ENCODE peak calls at places on chromosomes 12 and 14, in four cellular contexts. One of them, this sample, is unnamed.
A peak's percentile ranks its signal among the peaks of the same experiment; 100 is the strongest.

GRCh38 chr12:65769880-65770279 is 54.4 kb upstream of the HMGA2 start:
- DNase-seq in endothelial cell of umbilical vein: no peak
- DNase-seq in HCT116: no peak
- DNase-seq in H1: no peak
- DNase-seq in this sample: no peak

GRCh38 chr14:52360831-52361230 is 46.7 kb downstream of the PTGER2 start:
- DNase-seq in HCT116: no peak
- DNase-seq in endothelial cell of umbilical vein: no peak
- DNase-seq in H1: no peak
- DNase-seq in this sample: peak; percentile 2

GRCh38 chr14:104818714-104819161 is 17.8 kb downstream of the ZBTB42 start:
- DNase-seq in HCT116: no peak
- DNase-seq in H1: no peak
- DNase-seq in endothelial cell of umbilical vein: no peak
- DNase-seq in this sample: no peak

GRCh38 chr14:101635238-101636080 is 74.2 kb downstream of the DIO3 start:
- DNase-seq in H1: no peak
- DNase-seq in HCT116: no peak
- DNase-seq in endothelial cell of umbilical vein: no peak
- DNase-seq in this sample: no peak

GRCh38 chr14:24965934-24966593 is 83.9 kb downstream of the STXBP6 start:
- DNase-seq in endothelial cell of umbilical vein: peak; percentile 29
- DNase-seq in H1: no peak
- DNase-seq in HCT116: no peak
- DNase-seq in this sample: peak; percentile 34

GRCh38 chr12:74620932-74621331 is 83.3 kb downstream of the ATXN7L3B start:
- DNase-seq in H1: no peak
- DNase-seq in HCT116: no peak
- DNase-seq in endothelial cell of umbilical vein: no peak
- DNase-seq in this sample: no peak

GRCh38 chr12:132837693-132838463 is 9.2 kb upstream of the GOLGA3 start:
- DNase-seq in HCT116: no peak
- DNase-seq in endothelial cell of umbilical vein: no peak
- DNase-seq in H1: no peak
- DNase-seq in this sample: no peak

GRCh38 chr14:95140060-95140858 is 17.1 kb downstream of the DICER1 start:
- DNase-seq in HCT116: no peak
- DNase-seq in endothelial cell of umbilical vein: no peak
- DNase-seq in H1: no peak
- DNase-seq in this sample: no peak

GRCh38 chr12:118307069-118307954 is 65.4 kb downstream of the TAOK3 start:
- DNase-seq in H1: no peak
- DNase-seq in endothelial cell of umbilical vein: peak; percentile 63
- DNase-seq in HCT116: no peak
- DNase-seq in this sample: no peak

GRCh38 chr14:21287166-21287565 is 7.3 kb downstream of the RPGRIP1 start:
- DNase-seq in endothelial cell of umbilical vein: no peak
- DNase-seq in H1: no peak
- DNase-seq in HCT116: no peak
- DNase-seq in this sample: no peak

GRCh38 chr12:14893471-14894250 is 8.0 kb upstream of the MGP start:
- DNase-seq in HCT116: no peak
- DNase-seq in endothelial cell of umbilical vein: peak; percentile 75
- DNase-seq in H1: no peak
- DNase-seq in this sample: no peak

GRCh38 chr12:79155703-79156102 is 291.1 kb downstream of the SYT1 start:
- DNase-seq in H1: no peak
- DNase-seq in HCT116: no peak
- DNase-seq in endothelial cell of umbilical vein: no peak
- DNase-seq in this sample: no peak

GRCh38 chr14:105089746-105090492 is 24.7 kb upstream of the GPR132 start:
- DNase-seq in H1: no peak
- DNase-seq in HCT116: no peak
- DNase-seq in endothelial cell of umbilical vein: no peak
- DNase-seq in this sample: no peak

GRCh38 chr14:100078997-100079561 is 13.9 kb downstream of the EVL start:
- DNase-seq in endothelial cell of umbilical vein: peak; percentile 9
- DNase-seq in H1: peak; percentile 71
- DNase-seq in HCT116: no peak
- DNase-seq in this sample: peak; percentile 42

GRCh38 chr14:81990312-81990761 is 456.7 kb upstream of the SEL1L start:
- DNase-seq in endothelial cell of umbilical vein: peak; percentile 46
- DNase-seq in HCT116: peak; percentile 18
- DNase-seq in H1: peak; percentile 75
- DNase-seq in this sample: peak; percentile 63

GRCh38 chr14:54447231-54447692 is 6.1 kb upstream of the CNIH1 start:
- DNase-seq in HCT116: no peak
- DNase-seq in H1: no peak
- DNase-seq in endothelial cell of umbilical vein: no peak
- DNase-seq in this sample: no peak

GRCh38 chr12:113418213-113418879 is 3.8 kb upstream of the SDSL start:
- DNase-seq in HCT116: no peak
- DNase-seq in endothelial cell of umbilical vein: no peak
- DNase-seq in H1: no peak
- DNase-seq in this sample: no peak

GRCh38 chr14:24428628-24429394 is 657 bp downstream of the CBLN3 start:
- DNase-seq in HCT116: no peak
- DNase-seq in H1: no peak
- DNase-seq in endothelial cell of umbilical vein: no peak
- DNase-seq in this sample: no peak

GRCh38 chr14:49489341-49489740 is 96.8 kb downstream of the RPS29 start:
- DNase-seq in HCT116: no peak
- DNase-seq in endothelial cell of umbilical vein: no peak
- DNase-seq in H1: no peak
- DNase-seq in this sample: no peak

GRCh38 chr12:50387487-50387886 is 8.9 kb downstream of the FAM186A start:
- DNase-seq in H1: peak; percentile 43
- DNase-seq in endothelial cell of umbilical vein: no peak
- DNase-seq in HCT116: no peak
- DNase-seq in this sample: no peak

GRCh38 chr12:89251326-89252237 is 100.7 kb downstream of the DUSP6 start:
- DNase-seq in H1: no peak
- DNase-seq in endothelial cell of umbilical vein: no peak
- DNase-seq in HCT116: no peak
- DNase-seq in this sample: no peak

GRCh38 chr12:67357726-67358125 is 88.6 kb downstream of the CAND1 start:
- DNase-seq in endothelial cell of umbilical vein: no peak
- DNase-seq in HCT116: no peak
- DNase-seq in H1: no peak
- DNase-seq in this sample: no peak

GRCh38 chr14:46571970-46572369 is 79.6 kb downstream of the RPL10L start:
- DNase-seq in H1: no peak
- DNase-seq in HCT116: no peak
- DNase-seq in endothelial cell of umbilical vein: peak; percentile 59
- DNase-seq in this sample: no peak

GRCh38 chr12:69298947-69299346 is 49.2 kb upstream of the LYZ start:
- DNase-seq in endothelial cell of umbilical vein: no peak
- DNase-seq in HCT116: no peak
- DNase-seq in H1: no peak
- DNase-seq in this sample: no peak

GRCh38 chr12:124233041-124233836 is 61.7 kb upstream of the RFLNA start:
- DNase-seq in HCT116: no peak
- DNase-seq in endothelial cell of umbilical vein: peak; percentile 82
- DNase-seq in H1: no peak
- DNase-seq in this sample: no peak

GRCh38 chr12:93089805-93090569 is 160.9 kb upstream of the EEA1 start:
- DNase-seq in HCT116: peak; percentile 89
- DNase-seq in endothelial cell of umbilical vein: peak; percentile 92
- DNase-seq in H1: no peak
- DNase-seq in this sample: no peak

GRCh38 chr12:123973552-123974341 is 732 bp downstream of the ZNF664 start:
- DNase-seq in H1: peak; percentile 62
- DNase-seq in endothelial cell of umbilical vein: peak; percentile 44
- DNase-seq in HCT116: no peak
- DNase-seq in this sample: peak; percentile 73

GRCh38 chr12:29650371-29650770 is 133.4 kb downstream of the TMTC1 start:
- DNase-seq in endothelial cell of umbilical vein: no peak
- DNase-seq in H1: no peak
- DNase-seq in HCT116: no peak
- DNase-seq in this sample: no peak

GRCh38 chr14:89807905-89808304 is 146.6 kb downstream of the EFCAB11 start:
- DNase-seq in HCT116: no peak
- DNase-seq in endothelial cell of umbilical vein: no peak
- DNase-seq in H1: no peak
- DNase-seq in this sample: no peak

GRCh38 chr14:58637391-58638230 is at the start of gene DACT1:
- DNase-seq in endothelial cell of umbilical vein: peak; percentile 67
- DNase-seq in HCT116: no peak
- DNase-seq in H1: peak; percentile 78
- DNase-seq in this sample: peak; percentile 90

GRCh38 chr14:68924392-68925158 is 54.5 kb downstream of the ACTN1 start:
- DNase-seq in HCT116: no peak
- DNase-seq in H1: no peak
- DNase-seq in endothelial cell of umbilical vein: no peak
- DNase-seq in this sample: peak; percentile 58

GRCh38 chr14:74940956-74941565 is 14.3 kb downstream of the PGF start:
- DNase-seq in HCT116: no peak
- DNase-seq in endothelial cell of umbilical vein: no peak
- DNase-seq in H1: no peak
- DNase-seq in this sample: no peak
- H3K9ac ChIP-seq in HCT116: no peak overlapping the region
- H3K9ac ChIP-seq in endothelial cell of umbilical vein: no peak overlapping the region
- H3K9ac ChIP-seq in H1: no peak overlapping the region
- H3K9ac ChIP-seq in this sample: no peak overlapping the region

DNA sequence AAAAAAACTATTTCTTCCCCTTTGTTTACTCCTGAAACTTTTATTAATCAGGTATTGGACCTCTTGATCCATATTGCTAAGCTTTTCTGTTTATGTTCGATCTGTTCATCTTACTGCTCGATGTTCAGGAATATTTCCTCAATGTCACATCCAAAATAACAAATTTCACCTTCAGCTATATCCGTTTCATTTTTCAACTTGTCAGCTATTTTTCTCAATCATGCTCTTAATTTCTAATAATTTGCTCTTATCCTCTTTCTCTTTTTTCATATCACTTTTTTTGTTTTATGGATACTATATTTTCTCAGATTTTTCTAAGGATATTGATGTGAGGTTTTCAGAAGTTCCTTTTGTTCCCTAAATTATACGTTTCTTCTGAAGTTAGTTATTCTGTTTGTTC is 29.8 kb downstream of the SLC38A4 start:
- DNase-seq in endothelial cell of umbilical vein: no peak
- DNase-seq in HCT116: no peak
- DNase-seq in H1: no peak
- DNase-seq in this sample: no peak
- H3K4me3 ChIP-seq in endothelial cell of umbilical vein: no peak overlapping the region
- H3K4me3 ChIP-seq in HCT116: no peak overlapping the region
- H3K4me3 ChIP-seq in H1: no peak overlapping the region
- H3K4me3 ChIP-seq in this sample: no peak overlapping the region

GRCh38 chr14:29738056-29738455 is 189.6 kb downstream of the PRKD1 start:
- DNase-seq in HCT116: no peak
- DNase-seq in H1: no peak
- DNase-seq in endothelial cell of umbilical vein: no peak
- DNase-seq in this sample: no peak
- H2AFZ ChIP-seq in HCT116: no peak overlapping the region
- H2AFZ ChIP-seq in H1: no peak overlapping the region
- H2AFZ ChIP-seq in endothelial cell of umbilical vein: no peak overlapping the region
- H2AFZ ChIP-seq in this sample: no peak overlapping the region

GRCh38 chr12:122099280-122099749 is 20.8 kb downstream of the MLXIP start:
- DNase-seq in endothelial cell of umbilical vein: no peak
- DNase-seq in H1: no peak
- DNase-seq in HCT116: no peak
- DNase-seq in this sample: no peak

GRCh38 chr12:122099856-122100255 is 21.3 kb downstream of the MLXIP start:
- DNase-seq in HCT116: no peak
- DNase-seq in H1: no peak
- DNase-seq in endothelial cell of umbilical vein: no peak
- DNase-seq in this sample: no peak

GRCh38 chr12:122096014-122096413 is 17.5 kb downstream of the MLXIP start:
- DNase-seq in endothelial cell of umbilical vein: no peak
- DNase-seq in H1: no peak
- DNase-seq in HCT116: no peak
- DNase-seq in this sample: no peak

GRCh38 chr12:122096591-122097149 is 18.1 kb downstream of the MLXIP start:
- DNase-seq in H1: no peak
- DNase-seq in HCT116: no peak
- DNase-seq in endothelial cell of umbilical vein: peak; percentile 63
- DNase-seq in this sample: no peak

DNA sequence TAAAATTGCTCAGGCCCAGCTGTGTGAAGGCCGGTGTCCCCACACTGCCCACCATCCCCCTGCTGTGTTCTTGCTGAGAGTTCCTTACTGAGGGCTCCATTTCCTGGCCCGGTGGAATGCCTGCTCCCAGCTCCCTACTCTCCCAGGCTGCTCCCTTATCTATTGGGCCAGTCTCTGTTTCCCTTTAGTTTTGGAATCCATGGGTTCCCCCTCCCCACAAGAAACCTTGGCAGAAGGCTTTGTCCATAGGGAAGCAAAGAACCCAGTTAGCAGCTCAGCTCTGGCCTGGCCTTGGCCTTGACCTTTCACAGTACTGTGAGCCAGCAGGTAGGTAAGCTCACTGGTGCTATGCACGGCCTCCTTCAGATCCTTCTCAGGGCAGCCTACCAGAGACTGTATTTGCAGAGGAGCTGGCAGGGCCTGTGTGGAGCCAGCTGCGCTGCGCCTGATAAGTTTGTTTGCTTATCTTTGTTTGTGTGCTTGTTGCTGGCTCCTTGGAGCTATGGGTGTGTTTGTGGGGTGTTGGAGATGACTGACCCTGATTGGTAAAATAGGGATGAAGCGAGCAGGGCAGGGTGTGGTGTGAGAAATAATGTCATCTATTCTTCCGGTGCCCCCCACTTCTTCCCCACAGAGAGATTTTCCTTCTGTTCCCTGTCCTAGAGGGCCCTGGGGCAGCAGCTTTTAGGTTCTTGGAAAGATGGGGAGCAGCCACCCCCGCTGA is 19.2 kb downstream of the MLXIP start:
- DNase-seq in endothelial cell of umbilical vein: peak; percentile 67
- DNase-seq in HCT116: no peak
- DNase-seq in H1: no peak
- DNase-seq in this sample: no peak
- H3K9ac ChIP-seq in endothelial cell of umbilical vein: no peak overlapping the region
- H3K9ac ChIP-seq in HCT116: no peak overlapping the region
- H3K9ac ChIP-seq in H1: no peak overlapping the region
- H3K9ac ChIP-seq in this sample: no peak overlapping the region

GRCh38 chr12:52054231-52054837 is 3.1 kb downstream of the NR4A1 start:
- DNase-seq in H1: no peak
- DNase-seq in HCT116: no peak
- DNase-seq in endothelial cell of umbilical vein: no peak
- DNase-seq in this sample: no peak

GRCh38 chr12:52053570-52054209 is 2.4 kb downstream of the NR4A1 start:
- DNase-seq in endothelial cell of umbilical vein: no peak
- DNase-seq in HCT116: no peak
- DNase-seq in H1: no peak
- DNase-seq in this sample: no peak

GRCh38 chr12:52050116-52050770 is 999 bp upstream of the NR4A1 start:
- DNase-seq in endothelial cell of umbilical vein: no peak
- DNase-seq in H1: peak; percentile 57
- DNase-seq in HCT116: no peak
- DNase-seq in this sample: no peak

GRCh38 chr12:52050771-52051541 is at the start of gene NR4A1:
- DNase-seq in endothelial cell of umbilical vein: peak; percentile 96
- DNase-seq in H1: peak; percentile 87
- DNase-seq in HCT116: peak; percentile 87
- DNase-seq in this sample: peak; percentile 93

GRCh38 chr12:52052471-52053186 is 1.4 kb downstream of the NR4A1 start:
- DNase-seq in endothelial cell of umbilical vein: no peak
- DNase-seq in HCT116: no peak
- DNase-seq in H1: no peak
- DNase-seq in this sample: no peak
- H3K4me3 ChIP-seq in endothelial cell of umbilical vein: no peak overlapping the region
- H3K4me3 ChIP-seq in HCT116: peak overlapping the region; percentile 62
- H3K4me3 ChIP-seq in H1: no peak overlapping the region
- H3K4me3 ChIP-seq in this sample: peak overlapping the region; percentile 59